ENCODE peak calls at places on chromosomes 6 and 20, in nine cellular contexts. One of them, this sample, is unnamed.

GRCh38 chr6:161200610-161201201 is 73.2 kb downstream of the AGPAT4 start:
- DNase-seq in activated CD4-positive, alpha-beta T cell treated with anti-CD3 and anti-CD28 coated beads, Interleukin-2, amount 50 U/mL, for 48 hours: no peak
- DNase-seq in A549: no peak
- DNase-seq in sigmoid colon: no peak
- DNase-seq in effector CD8-positive, alpha-beta T cell: no peak
- DNase-seq in Caki2: no peak
- DNase-seq in Calu3: no peak
- DNase-seq in NCI-H1048: no peak
- DNase-seq in NCI-H774: no peak
- DNase-seq in this sample: no peak

GRCh38 chr6:27642744-27643456 is 170.0 kb upstream of the ZNF184 start:
- DNase-seq in activated CD4-positive, alpha-beta T cell treated with anti-CD3 and anti-CD28 coated beads, Interleukin-2, amount 50 U/mL, for 48 hours: no peak
- DNase-seq in A549: no peak
- DNase-seq in sigmoid colon: no peak
- DNase-seq in effector CD8-positive, alpha-beta T cell: no peak
- DNase-seq in Caki2: no peak
- DNase-seq in Calu3: no peak
- DNase-seq in NCI-H1048: no peak
- DNase-seq in NCI-H774: no peak
- DNase-seq in this sample: no peak

GRCh38 chr6:33894438-33894837 is 90.6 kb upstream of the MLN start:
- DNase-seq in activated CD4-positive, alpha-beta T cell treated with anti-CD3 and anti-CD28 coated beads, Interleukin-2, amount 50 U/mL, for 48 hours: no peak
- DNase-seq in A549: no peak
- DNase-seq in sigmoid colon: no peak
- DNase-seq in effector CD8-positive, alpha-beta T cell: no peak
- DNase-seq in Caki2: no peak
- DNase-seq in Calu3: no peak
- DNase-seq in NCI-H1048: no peak
- DNase-seq in NCI-H774: no peak
- DNase-seq in this sample: no peak

GRCh38 chr6:142478117-142478516 is 176.3 kb downstream of the ADGRG6 start:
- DNase-seq in activated CD4-positive, alpha-beta T cell treated with anti-CD3 and anti-CD28 coated beads, Interleukin-2, amount 50 U/mL, for 48 hours: no peak
- DNase-seq in A549: peak
- DNase-seq in sigmoid colon: no peak
- DNase-seq in effector CD8-positive, alpha-beta T cell: no peak
- DNase-seq in Caki2: peak
- DNase-seq in Calu3: no peak
- DNase-seq in NCI-H1048: no peak
- DNase-seq in NCI-H774: no peak
- DNase-seq in this sample: peak

GRCh38 chr6:13712485-13712990 is 903 bp upstream of the RANBP9 start:
- DNase-seq in activated CD4-positive, alpha-beta T cell treated with anti-CD3 and anti-CD28 coated beads, Interleukin-2, amount 50 U/mL, for 48 hours: no peak
- DNase-seq in A549: no peak
- DNase-seq in sigmoid colon: no peak
- DNase-seq in effector CD8-positive, alpha-beta T cell: no peak
- DNase-seq in Caki2: peak
- DNase-seq in Calu3: no peak
- DNase-seq in NCI-H1048: no peak
- DNase-seq in NCI-H774: no peak
- DNase-seq in this sample: no peak

GRCh38 chr6:137861550-137862337 is 5.3 kb upstream of the TNFAIP3 start:
- DNase-seq in activated CD4-positive, alpha-beta T cell treated with anti-CD3 and anti-CD28 coated beads, Interleukin-2, amount 50 U/mL, for 48 hours: no peak
- DNase-seq in A549: no peak
- DNase-seq in sigmoid colon: no peak
- DNase-seq in effector CD8-positive, alpha-beta T cell: no peak
- DNase-seq in Caki2: no peak
- DNase-seq in Calu3: no peak
- DNase-seq in NCI-H1048: no peak
- DNase-seq in NCI-H774: no peak
- DNase-seq in this sample: no peak

GRCh38 chr6:158060447-158061360 is 79.0 kb downstream of the SYNJ2 start:
- DNase-seq in activated CD4-positive, alpha-beta T cell treated with anti-CD3 and anti-CD28 coated beads, Interleukin-2, amount 50 U/mL, for 48 hours: no peak
- DNase-seq in A549: peak
- DNase-seq in sigmoid colon: peak
- DNase-seq in effector CD8-positive, alpha-beta T cell: no peak
- DNase-seq in Caki2: peak
- DNase-seq in Calu3: peak
- DNase-seq in NCI-H1048: peak
- DNase-seq in NCI-H774: peak
- DNase-seq in this sample: no peak

GRCh38 chr6:62615366-62616015 is 329.5 kb upstream of the KHDRBS2 start:
- DNase-seq in activated CD4-positive, alpha-beta T cell treated with anti-CD3 and anti-CD28 coated beads, Interleukin-2, amount 50 U/mL, for 48 hours: no peak
- DNase-seq in A549: no peak
- DNase-seq in sigmoid colon: no peak
- DNase-seq in effector CD8-positive, alpha-beta T cell: no peak
- DNase-seq in Caki2: no peak
- DNase-seq in Calu3: no peak
- DNase-seq in NCI-H1048: no peak
- DNase-seq in NCI-H774: no peak
- DNase-seq in this sample: no peak

GRCh38 chr6:10397756-10398438 is 17.0 kb downstream of the TFAP2A start:
- DNase-seq in activated CD4-positive, alpha-beta T cell treated with anti-CD3 and anti-CD28 coated beads, Interleukin-2, amount 50 U/mL, for 48 hours: no peak
- DNase-seq in A549: no peak
- DNase-seq in sigmoid colon: no peak
- DNase-seq in effector CD8-positive, alpha-beta T cell: no peak
- DNase-seq in Caki2: no peak
- DNase-seq in Calu3: no peak
- DNase-seq in NCI-H1048: no peak
- DNase-seq in NCI-H774: no peak
- DNase-seq in this sample: no peak

GRCh38 chr20:58793512-58794420 is 56.9 kb downstream of the GNAS-AS1 start:
- DNase-seq in activated CD4-positive, alpha-beta T cell treated with anti-CD3 and anti-CD28 coated beads, Interleukin-2, amount 50 U/mL, for 48 hours: no peak
- DNase-seq in A549: no peak
- DNase-seq in sigmoid colon: no peak
- DNase-seq in effector CD8-positive, alpha-beta T cell: no peak
- DNase-seq in Caki2: no peak
- DNase-seq in Calu3: no peak
- DNase-seq in NCI-H1048: no peak
- DNase-seq in NCI-H774: no peak
- DNase-seq in this sample: no peak

GRCh38 chr20:20549267-20549612 is 163.2 kb downstream of the RALGAPA2 start:
- DNase-seq in activated CD4-positive, alpha-beta T cell treated with anti-CD3 and anti-CD28 coated beads, Interleukin-2, amount 50 U/mL, for 48 hours: no peak
- DNase-seq in A549: no peak
- DNase-seq in sigmoid colon: no peak
- DNase-seq in effector CD8-positive, alpha-beta T cell: no peak
- DNase-seq in Caki2: no peak
- DNase-seq in Calu3: no peak
- DNase-seq in NCI-H1048: no peak
- DNase-seq in NCI-H774: no peak
- DNase-seq in this sample: no peak

GRCh38 chr6:119856136-119856535 is 506.6 kb upstream of the MAN1A1 start:
- DNase-seq in activated CD4-positive, alpha-beta T cell treated with anti-CD3 and anti-CD28 coated beads, Interleukin-2, amount 50 U/mL, for 48 hours: peak
- DNase-seq in A549: no peak
- DNase-seq in sigmoid colon: no peak
- DNase-seq in effector CD8-positive, alpha-beta T cell: no peak
- DNase-seq in Caki2: no peak
- DNase-seq in Calu3: no peak
- DNase-seq in NCI-H1048: no peak
- DNase-seq in NCI-H774: no peak
- DNase-seq in this sample: no peak

GRCh38 chr6:5787054-5787720 is 219.5 kb downstream of the NRN1 start:
- DNase-seq in activated CD4-positive, alpha-beta T cell treated with anti-CD3 and anti-CD28 coated beads, Interleukin-2, amount 50 U/mL, for 48 hours: no peak
- DNase-seq in A549: no peak
- DNase-seq in sigmoid colon: no peak
- DNase-seq in effector CD8-positive, alpha-beta T cell: no peak
- DNase-seq in Caki2: no peak
- DNase-seq in Calu3: no peak
- DNase-seq in NCI-H1048: no peak
- DNase-seq in NCI-H774: no peak
- DNase-seq in this sample: no peak

GRCh38 chr6:102812242-102812641 is 1418.7 kb downstream of the GRIK2 start:
- DNase-seq in activated CD4-positive, alpha-beta T cell treated with anti-CD3 and anti-CD28 coated beads, Interleukin-2, amount 50 U/mL, for 48 hours: no peak
- DNase-seq in A549: no peak
- DNase-seq in sigmoid colon: no peak
- DNase-seq in effector CD8-positive, alpha-beta T cell: no peak
- DNase-seq in Caki2: no peak
- DNase-seq in Calu3: no peak
- DNase-seq in NCI-H1048: no peak
- DNase-seq in NCI-H774: no peak
- DNase-seq in this sample: no peak

GRCh38 chr6:8108031-8108660 is 5.8 kb upstream of the EEF1E1 start:
- DNase-seq in activated CD4-positive, alpha-beta T cell treated with anti-CD3 and anti-CD28 coated beads, Interleukin-2, amount 50 U/mL, for 48 hours: no peak
- DNase-seq in A549: peak
- DNase-seq in sigmoid colon: no peak
- DNase-seq in effector CD8-positive, alpha-beta T cell: no peak
- DNase-seq in Caki2: peak
- DNase-seq in Calu3: peak
- DNase-seq in NCI-H1048: no peak
- DNase-seq in NCI-H774: no peak
- DNase-seq in this sample: no peak

GRCh38 chr6:80077067-80077466 is 29.4 kb upstream of the BCKDHB start:
- DNase-seq in activated CD4-positive, alpha-beta T cell treated with anti-CD3 and anti-CD28 coated beads, Interleukin-2, amount 50 U/mL, for 48 hours: no peak
- DNase-seq in A549: no peak
- DNase-seq in sigmoid colon: no peak
- DNase-seq in effector CD8-positive, alpha-beta T cell: no peak
- DNase-seq in Caki2: no peak
- DNase-seq in Calu3: no peak
- DNase-seq in NCI-H1048: no peak
- DNase-seq in NCI-H774: no peak
- DNase-seq in this sample: no peak

GRCh38 chr6:33410711-33411631 is at the start of gene PHF1:
- DNase-seq in activated CD4-positive, alpha-beta T cell treated with anti-CD3 and anti-CD28 coated beads, Interleukin-2, amount 50 U/mL, for 48 hours: no peak
- DNase-seq in A549: no peak
- DNase-seq in sigmoid colon: no peak
- DNase-seq in effector CD8-positive, alpha-beta T cell: peak
- DNase-seq in Caki2: peak
- DNase-seq in Calu3: no peak
- DNase-seq in NCI-H1048: no peak
- DNase-seq in NCI-H774: peak
- DNase-seq in this sample: peak

GRCh38 chr20:31747640-31748039 is 8.6 kb downstream of the TPX2 start:
- DNase-seq in activated CD4-positive, alpha-beta T cell treated with anti-CD3 and anti-CD28 coated beads, Interleukin-2, amount 50 U/mL, for 48 hours: no peak
- DNase-seq in A549: no peak
- DNase-seq in sigmoid colon: no peak
- DNase-seq in effector CD8-positive, alpha-beta T cell: no peak
- DNase-seq in Caki2: no peak
- DNase-seq in Calu3: no peak
- DNase-seq in NCI-H1048: no peak
- DNase-seq in NCI-H774: no peak
- DNase-seq in this sample: no peak

GRCh38 chr20:44835661-44836221 is 25.4 kb upstream of the RIMS4 start:
- DNase-seq in activated CD4-positive, alpha-beta T cell treated with anti-CD3 and anti-CD28 coated beads, Interleukin-2, amount 50 U/mL, for 48 hours: no peak
- DNase-seq in A549: no peak
- DNase-seq in sigmoid colon: no peak
- DNase-seq in effector CD8-positive, alpha-beta T cell: no peak
- DNase-seq in Caki2: no peak
- DNase-seq in Calu3: no peak
- DNase-seq in NCI-H1048: no peak
- DNase-seq in NCI-H774: no peak
- DNase-seq in this sample: no peak

GRCh38 chr6:30200551-30201281 is 12.5 kb downstream of the TRIM26 start:
- DNase-seq in activated CD4-positive, alpha-beta T cell treated with anti-CD3 and anti-CD28 coated beads, Interleukin-2, amount 50 U/mL, for 48 hours: no peak
- DNase-seq in A549: no peak
- DNase-seq in sigmoid colon: no peak
- DNase-seq in effector CD8-positive, alpha-beta T cell: no peak
- DNase-seq in Caki2: no peak
- DNase-seq in Calu3: no peak
- DNase-seq in NCI-H1048: no peak
- DNase-seq in NCI-H774: no peak
- DNase-seq in this sample: no peak

GRCh38 chr6:111957623-111958315 is 84.5 kb upstream of the FYN start:
- DNase-seq in activated CD4-positive, alpha-beta T cell treated with anti-CD3 and anti-CD28 coated beads, Interleukin-2, amount 50 U/mL, for 48 hours: no peak
- DNase-seq in A549: no peak
- DNase-seq in sigmoid colon: no peak
- DNase-seq in effector CD8-positive, alpha-beta T cell: no peak
- DNase-seq in Caki2: no peak
- DNase-seq in Calu3: no peak
- DNase-seq in NCI-H1048: no peak
- DNase-seq in NCI-H774: no peak
- DNase-seq in this sample: peak

GRCh38 chr20:52103911-52104545 is 87.6 kb downstream of the ZFP64 start:
- DNase-seq in activated CD4-positive, alpha-beta T cell treated with anti-CD3 and anti-CD28 coated beads, Interleukin-2, amount 50 U/mL, for 48 hours: peak
- DNase-seq in A549: no peak
- DNase-seq in sigmoid colon: peak
- DNase-seq in effector CD8-positive, alpha-beta T cell: no peak
- DNase-seq in Caki2: no peak
- DNase-seq in Calu3: no peak
- DNase-seq in NCI-H1048: no peak
- DNase-seq in NCI-H774: no peak
- DNase-seq in this sample: no peak

GRCh38 chr6:169416249-169416648 is 162.6 kb upstream of the THBS2 start:
- DNase-seq in activated CD4-positive, alpha-beta T cell treated with anti-CD3 and anti-CD28 coated beads, Interleukin-2, amount 50 U/mL, for 48 hours: no peak
- DNase-seq in A549: no peak
- DNase-seq in sigmoid colon: no peak
- DNase-seq in effector CD8-positive, alpha-beta T cell: no peak
- DNase-seq in Caki2: no peak
- DNase-seq in Calu3: no peak
- DNase-seq in NCI-H1048: no peak
- DNase-seq in NCI-H774: no peak
- DNase-seq in this sample: no peak

GRCh38 chr20:20003088-20003954 is 13.8 kb upstream of the NAA20 start:
- DNase-seq in activated CD4-positive, alpha-beta T cell treated with anti-CD3 and anti-CD28 coated beads, Interleukin-2, amount 50 U/mL, for 48 hours: peak
- DNase-seq in A549: no peak
- DNase-seq in sigmoid colon: peak
- DNase-seq in effector CD8-positive, alpha-beta T cell: no peak
- DNase-seq in Caki2: no peak
- DNase-seq in Calu3: no peak
- DNase-seq in NCI-H1048: no peak
- DNase-seq in NCI-H774: no peak
- DNase-seq in this sample: no peak

GRCh38 chr6:96899019-96899418 is 1.3 kb upstream of the NDUFAF4 start:
- DNase-seq in activated CD4-positive, alpha-beta T cell treated with anti-CD3 and anti-CD28 coated beads, Interleukin-2, amount 50 U/mL, for 48 hours: no peak
- DNase-seq in A549: peak
- DNase-seq in sigmoid colon: no peak
- DNase-seq in effector CD8-positive, alpha-beta T cell: no peak
- DNase-seq in Caki2: peak
- DNase-seq in Calu3: peak
- DNase-seq in NCI-H1048: no peak
- DNase-seq in NCI-H774: peak
- DNase-seq in this sample: peak

GRCh38 chr6:80335061-80335660 is 228.7 kb downstream of the BCKDHB start:
- DNase-seq in activated CD4-positive, alpha-beta T cell treated with anti-CD3 and anti-CD28 coated beads, Interleukin-2, amount 50 U/mL, for 48 hours: no peak
- DNase-seq in A549: no peak
- DNase-seq in sigmoid colon: no peak
- DNase-seq in effector CD8-positive, alpha-beta T cell: no peak
- DNase-seq in Caki2: no peak
- DNase-seq in Calu3: no peak
- DNase-seq in NCI-H1048: no peak
- DNase-seq in NCI-H774: no peak
- DNase-seq in this sample: no peak

GRCh38 chr20:47905628-47906487 is 120.6 kb upstream of the SULF2 start:
- DNase-seq in activated CD4-positive, alpha-beta T cell treated with anti-CD3 and anti-CD28 coated beads, Interleukin-2, amount 50 U/mL, for 48 hours: no peak
- DNase-seq in A549: no peak
- DNase-seq in sigmoid colon: no peak
- DNase-seq in effector CD8-positive, alpha-beta T cell: no peak
- DNase-seq in Caki2: no peak
- DNase-seq in Calu3: no peak
- DNase-seq in NCI-H1048: no peak
- DNase-seq in NCI-H774: no peak
- DNase-seq in this sample: no peak